ENCODE peak calls at places on chromosomes 5 and 9, in eight cellular contexts. One of them, this sample, is unnamed.

GRCh38 chr5:38853753-38854470 is 8.1 kb downstream of the OSMR start:
- DNase-seq in Peyer's patch: no peak
- DNase-seq in Kasumi-1: no peak
- DNase-seq in psoas muscle: no peak
- DNase-seq in OCI-LY7: no peak
- DNase-seq in stimulated activated CD8-positive, alpha-beta memory T cell treated with anti-CD3 and anti-CD28 coated beads, Interleukin-2, amount 100 ng/mL, for 48 hours: no peak
- DNase-seq in ELR: peak
- DNase-seq in NCI-H1694 treated with DMSO at 0.1 percent for 48 hours: no peak
- DNase-seq in this sample: no peak

GRCh38 chr5:124061663-124062062 is 549.7 kb downstream of the CSNK1G3 start:
- DNase-seq in Kasumi-1: peak
- DNase-seq in NCI-H1694 treated with DMSO at 0.1 percent for 48 hours: peak
- DNase-seq in ELR: no peak
- DNase-seq in psoas muscle: no peak
- DNase-seq in stimulated activated CD8-positive, alpha-beta memory T cell treated with anti-CD3 and anti-CD28 coated beads, Interleukin-2, amount 100 ng/mL, for 48 hours: no peak
- DNase-seq in Peyer's patch: no peak
- DNase-seq in OCI-LY7: no peak
- DNase-seq in this sample: no peak

GRCh38 chr5:180799194-180799593 is 3.4 kb downstream of the MGAT1 start:
- DNase-seq in NCI-H1694 treated with DMSO at 0.1 percent for 48 hours: no peak
- DNase-seq in Kasumi-1: no peak
- DNase-seq in stimulated activated CD8-positive, alpha-beta memory T cell treated with anti-CD3 and anti-CD28 coated beads, Interleukin-2, amount 100 ng/mL, for 48 hours: no peak
- DNase-seq in psoas muscle: no peak
- DNase-seq in OCI-LY7: no peak
- DNase-seq in ELR: no peak
- DNase-seq in Peyer's patch: peak
- DNase-seq in this sample: no peak

GRCh38 chr9:94818196-94818541 is 91.7 kb downstream of the AOPEP start:
- DNase-seq in NCI-H1694 treated with DMSO at 0.1 percent for 48 hours: no peak
- DNase-seq in Peyer's patch: no peak
- DNase-seq in OCI-LY7: no peak
- DNase-seq in ELR: no peak
- DNase-seq in psoas muscle: no peak
- DNase-seq in Kasumi-1: no peak
- DNase-seq in stimulated activated CD8-positive, alpha-beta memory T cell treated with anti-CD3 and anti-CD28 coated beads, Interleukin-2, amount 100 ng/mL, for 48 hours: no peak
- DNase-seq in this sample: no peak

GRCh38 chr9:106467113-106467846 is 395.7 kb upstream of the ZNF462 start:
- DNase-seq in Kasumi-1: no peak
- DNase-seq in ELR: no peak
- DNase-seq in stimulated activated CD8-positive, alpha-beta memory T cell treated with anti-CD3 and anti-CD28 coated beads, Interleukin-2, amount 100 ng/mL, for 48 hours: no peak
- DNase-seq in OCI-LY7: no peak
- DNase-seq in Peyer's patch: no peak
- DNase-seq in NCI-H1694 treated with DMSO at 0.1 percent for 48 hours: no peak
- DNase-seq in psoas muscle: no peak
- DNase-seq in this sample: no peak

GRCh38 chr5:60842859-60843692 is 993 bp downstream of the ELOVL7 start:
- DNase-seq in psoas muscle: peak
- DNase-seq in NCI-H1694 treated with DMSO at 0.1 percent for 48 hours: no peak
- DNase-seq in Kasumi-1: no peak
- DNase-seq in stimulated activated CD8-positive, alpha-beta memory T cell treated with anti-CD3 and anti-CD28 coated beads, Interleukin-2, amount 100 ng/mL, for 48 hours: no peak
- DNase-seq in Peyer's patch: peak
- DNase-seq in OCI-LY7: no peak
- DNase-seq in ELR: peak
- DNase-seq in this sample: no peak

GRCh38 chr5:132011561-132012384 is at the start of gene ACSL6:
- DNase-seq in OCI-LY7: no peak
- DNase-seq in Kasumi-1: no peak
- DNase-seq in psoas muscle: peak
- DNase-seq in stimulated activated CD8-positive, alpha-beta memory T cell treated with anti-CD3 and anti-CD28 coated beads, Interleukin-2, amount 100 ng/mL, for 48 hours: no peak
- DNase-seq in NCI-H1694 treated with DMSO at 0.1 percent for 48 hours: no peak
- DNase-seq in Peyer's patch: peak
- DNase-seq in ELR: no peak
- DNase-seq in this sample: no peak

GRCh38 chr5:95284512-95285405 is at the start of gene MCTP1:
- DNase-seq in stimulated activated CD8-positive, alpha-beta memory T cell treated with anti-CD3 and anti-CD28 coated beads, Interleukin-2, amount 100 ng/mL, for 48 hours: peak
- DNase-seq in Kasumi-1: no peak
- DNase-seq in ELR: peak
- DNase-seq in NCI-H1694 treated with DMSO at 0.1 percent for 48 hours: no peak
- DNase-seq in OCI-LY7: no peak
- DNase-seq in Peyer's patch: peak
- DNase-seq in psoas muscle: peak
- DNase-seq in this sample: peak

GRCh38 chr5:139445325-139446170 is 6.2 kb upstream of the DNAJC18 start:
- DNase-seq in stimulated activated CD8-positive, alpha-beta memory T cell treated with anti-CD3 and anti-CD28 coated beads, Interleukin-2, amount 100 ng/mL, for 48 hours: no peak
- DNase-seq in OCI-LY7: no peak
- DNase-seq in Kasumi-1: no peak
- DNase-seq in ELR: no peak
- DNase-seq in NCI-H1694 treated with DMSO at 0.1 percent for 48 hours: no peak
- DNase-seq in psoas muscle: no peak
- DNase-seq in Peyer's patch: no peak
- DNase-seq in this sample: no peak

GRCh38 chr5:90263102-90263501 is 146.5 kb downstream of the CETN3 start:
- DNase-seq in Kasumi-1: no peak
- DNase-seq in ELR: no peak
- DNase-seq in OCI-LY7: no peak
- DNase-seq in NCI-H1694 treated with DMSO at 0.1 percent for 48 hours: no peak
- DNase-seq in stimulated activated CD8-positive, alpha-beta memory T cell treated with anti-CD3 and anti-CD28 coated beads, Interleukin-2, amount 100 ng/mL, for 48 hours: no peak
- DNase-seq in psoas muscle: no peak
- DNase-seq in Peyer's patch: no peak
- DNase-seq in this sample: no peak

This sample was measured in heart right ventricle.